ENCODE peak calls at places on chromosome 21, in six cellular contexts. One of them, this sample, is unnamed.
A peak's percentile ranks its signal among the peaks of the same experiment; 100 is the strongest.

GRCh38 chr21:38819051-38819718 is 13.5 kb downstream of the ETS2 start:
- DNase-seq in HCT116: no peak
- DNase-seq in Peyer's patch: no peak
- DNase-seq in astrocyte of the spinal cord: no peak
- DNase-seq in suprapubic skin: no peak
- DNase-seq in left ventricle myocardium inferior: no peak
- DNase-seq in this sample: no peak

GRCh38 chr21:41045534-41046268 is 122.3 kb upstream of the BACE2 start:
- DNase-seq in HCT116: no peak
- DNase-seq in Peyer's patch: no peak
- DNase-seq in astrocyte of the spinal cord: no peak
- DNase-seq in suprapubic skin: no peak
- DNase-seq in left ventricle myocardium inferior: no peak
- DNase-seq in this sample: no peak

GRCh38 chr21:32599146-32599925 is 12.8 kb downstream of the CFAP298 start:
- DNase-seq in HCT116: no peak
- DNase-seq in Peyer's patch: no peak
- DNase-seq in astrocyte of the spinal cord: peak; percentile 23
- DNase-seq in suprapubic skin: no peak
- DNase-seq in left ventricle myocardium inferior: no peak
- DNase-seq in this sample: no peak

GRCh38 chr21:25614441-25614840 is 7.2 kb upstream of the MRPL39 start:
- DNase-seq in HCT116: no peak
- DNase-seq in Peyer's patch: no peak
- DNase-seq in astrocyte of the spinal cord: no peak
- DNase-seq in suprapubic skin: no peak
- DNase-seq in left ventricle myocardium inferior: no peak
- DNase-seq in this sample: no peak

GRCh38 chr21:32520885-32521735 is 64.2 kb downstream of the TCP10L start:
- DNase-seq in HCT116: no peak
- DNase-seq in Peyer's patch: peak; percentile 57
- DNase-seq in astrocyte of the spinal cord: peak; percentile 91
- DNase-seq in suprapubic skin: peak; percentile 90
- DNase-seq in left ventricle myocardium inferior: peak; percentile 94
- DNase-seq in this sample: no peak

GRCh38 chr21:37460196-37460595 is 93.6 kb downstream of the DYRK1A start:
- DNase-seq in HCT116: no peak
- DNase-seq in Peyer's patch: no peak
- DNase-seq in astrocyte of the spinal cord: no peak
- DNase-seq in suprapubic skin: no peak
- DNase-seq in left ventricle myocardium inferior: no peak
- DNase-seq in this sample: no peak

GRCh38 chr21:25039461-25040380 is 567.6 kb downstream of the MRPL39 start:
- DNase-seq in HCT116: no peak
- DNase-seq in Peyer's patch: no peak
- DNase-seq in astrocyte of the spinal cord: peak; percentile 65
- DNase-seq in suprapubic skin: no peak
- DNase-seq in left ventricle myocardium inferior: no peak
- DNase-seq in this sample: no peak

GRCh38 chr21:37907076-37907475 is 9.2 kb downstream of the KCNJ6 start:
- DNase-seq in HCT116: no peak
- DNase-seq in Peyer's patch: no peak
- DNase-seq in astrocyte of the spinal cord: no peak
- DNase-seq in suprapubic skin: no peak
- DNase-seq in left ventricle myocardium inferior: no peak
- DNase-seq in this sample: no peak

GRCh38 chr21:17829472-17829871 is 10.3 kb upstream of the C21orf91 start:
- DNase-seq in HCT116: no peak
- DNase-seq in Peyer's patch: no peak
- DNase-seq in astrocyte of the spinal cord: peak; percentile 15
- DNase-seq in suprapubic skin: no peak
- DNase-seq in left ventricle myocardium inferior: no peak
- DNase-seq in this sample: no peak

GRCh38 chr21:25670726-25671125 is 31.7 kb downstream of the JAM2 start:
- DNase-seq in HCT116: no peak
- DNase-seq in Peyer's patch: no peak
- DNase-seq in astrocyte of the spinal cord: peak; percentile 5
- DNase-seq in suprapubic skin: no peak
- DNase-seq in left ventricle myocardium inferior: no peak
- DNase-seq in this sample: no peak

GRCh38 chr21:26909972-26910371 is 56.9 kb downstream of the ADAMTS5 start:
- DNase-seq in HCT116: no peak
- DNase-seq in Peyer's patch: no peak
- DNase-seq in astrocyte of the spinal cord: peak; percentile 5
- DNase-seq in suprapubic skin: no peak
- DNase-seq in left ventricle myocardium inferior: no peak
- DNase-seq in this sample: no peak

GRCh38 chr21:14058566-14058965 is 152.2 kb downstream of the LIPI start:
- DNase-seq in HCT116: no peak
- DNase-seq in Peyer's patch: no peak
- DNase-seq in astrocyte of the spinal cord: no peak
- DNase-seq in suprapubic skin: no peak
- DNase-seq in left ventricle myocardium inferior: no peak
- DNase-seq in this sample: no peak

GRCh38 chr21:37449302-37449937 is 82.8 kb downstream of the DYRK1A start:
- DNase-seq in HCT116: no peak
- DNase-seq in Peyer's patch: no peak
- DNase-seq in astrocyte of the spinal cord: no peak
- DNase-seq in suprapubic skin: no peak
- DNase-seq in left ventricle myocardium inferior: no peak
- DNase-seq in this sample: no peak

GRCh38 chr21:32347887-32348450 is 44.8 kb downstream of the URB1 start:
- DNase-seq in HCT116: no peak
- DNase-seq in Peyer's patch: no peak
- DNase-seq in astrocyte of the spinal cord: no peak
- DNase-seq in suprapubic skin: peak; percentile 64
- DNase-seq in left ventricle myocardium inferior: no peak
- DNase-seq in this sample: no peak

GRCh38 chr21:14968821-14969220 is 96.0 kb downstream of the NRIP1 start:
- DNase-seq in HCT116: no peak
- DNase-seq in Peyer's patch: no peak
- DNase-seq in astrocyte of the spinal cord: no peak
- DNase-seq in suprapubic skin: no peak
- DNase-seq in left ventricle myocardium inferior: no peak
- DNase-seq in this sample: no peak

GRCh38 chr21:26412831-26413329 is 160.2 kb downstream of the CYYR1 start:
- DNase-seq in HCT116: no peak
- DNase-seq in Peyer's patch: no peak
- DNase-seq in astrocyte of the spinal cord: no peak
- DNase-seq in suprapubic skin: no peak
- DNase-seq in left ventricle myocardium inferior: no peak
- DNase-seq in this sample: no peak

GRCh38 chr21:14453339-14453738 is 70.4 kb upstream of the HSPA13 start:
- DNase-seq in HCT116: no peak
- DNase-seq in Peyer's patch: no peak
- DNase-seq in astrocyte of the spinal cord: no peak
- DNase-seq in suprapubic skin: no peak
- DNase-seq in left ventricle myocardium inferior: no peak
- DNase-seq in this sample: no peak

GRCh38 chr21:14531927-14532326 is 14.2 kb downstream of the SAMSN1 start:
- DNase-seq in HCT116: no peak
- DNase-seq in Peyer's patch: no peak
- DNase-seq in astrocyte of the spinal cord: no peak
- DNase-seq in suprapubic skin: no peak
- DNase-seq in left ventricle myocardium inferior: no peak
- DNase-seq in this sample: no peak

GRCh38 chr21:31554511-31555022 is 104.9 kb upstream of the SOD1 start:
- DNase-seq in HCT116: peak; percentile 39
- DNase-seq in Peyer's patch: no peak
- DNase-seq in astrocyte of the spinal cord: peak; percentile 63
- DNase-seq in suprapubic skin: no peak
- DNase-seq in left ventricle myocardium inferior: no peak
- DNase-seq in this sample: no peak

GRCh38 chr21:31977816-31978215 is 105.0 kb downstream of the HUNK start:
- DNase-seq in HCT116: no peak
- DNase-seq in Peyer's patch: no peak
- DNase-seq in astrocyte of the spinal cord: no peak
- DNase-seq in suprapubic skin: no peak
- DNase-seq in left ventricle myocardium inferior: no peak
- DNase-seq in this sample: no peak

DNA sequence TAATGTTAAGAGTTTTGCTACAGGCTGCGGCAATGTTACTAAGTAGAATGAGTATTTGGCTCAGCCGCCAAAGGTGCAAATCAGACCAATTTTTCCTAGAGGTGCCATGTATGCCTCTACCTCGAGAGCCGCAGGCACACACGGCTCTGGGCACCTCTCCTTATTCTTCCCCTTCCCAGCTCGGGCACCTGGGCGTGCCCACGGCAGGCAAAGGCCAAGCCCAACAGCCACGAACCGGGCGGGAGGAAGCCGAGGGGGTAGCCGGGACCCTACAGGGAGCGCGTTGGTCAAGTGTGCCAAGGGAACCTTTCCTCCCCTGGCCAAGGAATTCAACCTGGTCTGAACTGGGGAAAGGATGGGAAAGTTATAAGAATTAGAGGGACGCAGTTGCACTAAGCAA is 31.0 kb downstream of the LRRC3 start:
- DNase-seq in HCT116: no peak
- DNase-seq in Peyer's patch: no peak
- DNase-seq in astrocyte of the spinal cord: no peak
- DNase-seq in suprapubic skin: no peak
- DNase-seq in left ventricle myocardium inferior: no peak
- DNase-seq in this sample: no peak
- TF ChIP-seq CTCF in HCT116: no peak
- TF ChIP-seq CTCF in Peyer's patch: no peak
- TF ChIP-seq CTCF in astrocyte of the spinal cord: no peak
- TF ChIP-seq CTCF in suprapubic skin: no peak
- TF ChIP-seq CTCF in left ventricle myocardium inferior: no peak
- TF ChIP-seq CTCF in this sample: no peak

DNA sequence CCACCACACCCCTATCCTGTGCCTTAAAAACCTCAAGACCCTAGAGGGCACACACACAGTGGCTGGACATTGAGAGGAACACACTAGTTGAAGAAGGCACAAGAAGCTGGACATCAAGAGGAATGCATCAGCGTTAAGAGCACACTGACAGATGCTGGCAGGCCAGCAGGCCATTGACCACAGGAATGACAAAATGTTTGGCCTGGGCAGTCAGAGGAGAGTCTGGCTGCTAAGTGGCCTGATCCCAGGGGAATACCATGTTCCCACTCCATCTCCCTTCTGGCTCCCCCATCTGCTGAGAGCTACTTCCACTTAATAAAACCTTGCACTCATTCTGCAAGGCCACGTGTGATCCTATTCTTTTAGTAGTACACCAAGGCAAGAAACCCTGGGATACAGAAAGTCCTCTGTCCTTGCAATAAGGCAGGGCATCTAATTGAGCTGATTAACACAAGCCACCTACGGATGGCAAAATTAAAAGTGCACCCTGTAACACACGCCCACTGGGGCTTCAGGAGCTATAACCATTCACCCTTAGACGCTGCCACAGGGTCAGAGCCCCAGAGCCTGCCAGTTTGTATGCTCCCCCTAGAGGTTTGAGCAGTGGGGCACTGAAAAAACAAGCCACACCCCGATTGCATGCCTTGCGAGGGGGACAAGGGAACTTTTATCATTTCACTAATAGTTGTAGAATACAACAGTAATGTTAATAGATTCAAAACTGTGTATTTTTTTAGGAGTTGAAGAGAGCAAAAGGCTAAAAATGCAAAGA is 1216.1 kb upstream of the NCAM2 start:
- DNase-seq in HCT116: no peak
- DNase-seq in Peyer's patch: no peak
- DNase-seq in astrocyte of the spinal cord: no peak
- DNase-seq in suprapubic skin: no peak
- DNase-seq in left ventricle myocardium inferior: no peak
- DNase-seq in this sample: no peak
- TF ChIP-seq CTCF in HCT116: no peak
- TF ChIP-seq CTCF in Peyer's patch: no peak
- TF ChIP-seq CTCF in astrocyte of the spinal cord: no peak
- TF ChIP-seq CTCF in suprapubic skin: no peak
- TF ChIP-seq CTCF in left ventricle myocardium inferior: no peak
- TF ChIP-seq CTCF in this sample: no peak

GRCh38 chr21:36260030-36260787 is 59.8 kb upstream of the MORC3 start:
- DNase-seq in HCT116: peak; percentile 24
- DNase-seq in Peyer's patch: no peak
- DNase-seq in astrocyte of the spinal cord: peak; percentile 84
- DNase-seq in suprapubic skin: no peak
- DNase-seq in left ventricle myocardium inferior: no peak
- DNase-seq in this sample: no peak

GRCh38 chr21:36254106-36254941 is 65.7 kb upstream of the MORC3 start:
- DNase-seq in HCT116: no peak
- DNase-seq in Peyer's patch: no peak
- DNase-seq in astrocyte of the spinal cord: no peak
- DNase-seq in suprapubic skin: no peak
- DNase-seq in left ventricle myocardium inferior: no peak
- DNase-seq in this sample: no peak

GRCh38 chr21:36255650-36256047 is 64.3 kb upstream of the MORC3 start:
- DNase-seq in HCT116: no peak
- DNase-seq in Peyer's patch: no peak
- DNase-seq in astrocyte of the spinal cord: no peak
- DNase-seq in suprapubic skin: no peak
- DNase-seq in left ventricle myocardium inferior: no peak
- DNase-seq in this sample: no peak

GRCh38 chr21:36260802-36261201 is 59.2 kb upstream of the MORC3 start:
- DNase-seq in HCT116: no peak
- DNase-seq in Peyer's patch: no peak
- DNase-seq in astrocyte of the spinal cord: no peak
- DNase-seq in suprapubic skin: no peak
- DNase-seq in left ventricle myocardium inferior: no peak
- DNase-seq in this sample: no peak

DNA sequence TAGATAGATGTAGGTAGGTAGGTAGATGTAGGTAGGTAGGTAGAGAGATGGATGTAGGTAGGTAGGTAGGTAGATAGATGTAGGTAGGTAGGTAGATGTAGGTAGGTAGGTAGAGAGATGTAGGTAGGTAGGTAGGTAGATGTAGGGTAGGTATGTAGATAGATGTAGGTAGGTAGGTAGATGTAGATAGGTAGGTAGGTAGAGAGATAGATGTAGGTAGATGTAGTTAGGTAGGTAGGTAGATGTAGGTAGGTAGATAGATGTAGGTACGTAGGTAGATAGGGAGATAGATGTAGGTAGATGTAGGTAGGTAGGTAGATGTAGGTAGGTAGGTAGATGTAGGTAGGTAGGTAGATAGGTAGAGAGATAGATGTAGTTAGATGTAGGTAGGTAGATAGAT is 62.3 kb upstream of the MORC3 start:
- DNase-seq in HCT116: no peak
- DNase-seq in Peyer's patch: no peak
- DNase-seq in astrocyte of the spinal cord: no peak
- DNase-seq in suprapubic skin: no peak
- DNase-seq in left ventricle myocardium inferior: no peak
- DNase-seq in this sample: no peak
- TF ChIP-seq CTCF in HCT116: no peak
- TF ChIP-seq CTCF in Peyer's patch: no peak
- TF ChIP-seq CTCF in astrocyte of the spinal cord: no peak
- TF ChIP-seq CTCF in suprapubic skin: no peak
- TF ChIP-seq CTCF in left ventricle myocardium inferior: no peak
- TF ChIP-seq CTCF in this sample: no peak

DNA sequence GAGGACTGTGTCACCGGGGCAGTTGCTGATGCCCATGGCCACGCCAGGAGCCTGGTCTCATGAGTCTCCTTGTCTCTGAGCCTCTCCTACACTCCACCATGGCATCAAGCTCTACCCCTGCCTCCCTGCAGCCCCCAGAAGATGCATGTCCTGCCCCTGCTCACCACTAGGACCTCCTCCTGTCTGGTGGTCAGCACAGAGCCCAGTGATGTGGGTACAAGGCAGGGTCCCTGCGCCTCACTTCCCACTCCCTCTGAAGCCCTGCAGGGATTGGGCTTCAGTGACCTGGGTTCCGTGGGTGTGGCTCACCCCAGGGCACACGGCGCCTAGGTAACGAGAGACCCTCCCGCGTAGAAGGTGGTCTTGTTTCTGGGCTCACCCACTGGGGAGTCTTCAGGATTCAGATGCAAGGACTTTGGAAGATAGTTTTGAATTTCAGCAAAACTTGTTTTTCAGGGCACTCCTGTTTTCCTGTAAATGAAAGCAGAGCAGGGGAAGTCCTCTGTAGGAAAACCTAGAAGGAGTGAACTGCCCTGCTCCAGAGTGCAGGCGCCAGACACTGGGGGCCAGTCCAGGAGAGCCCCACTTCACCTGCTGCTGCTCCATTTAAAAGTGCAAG is 2.8 kb downstream of the COL18A1 start:
- DNase-seq in HCT116: no peak
- DNase-seq in Peyer's patch: no peak
- DNase-seq in astrocyte of the spinal cord: no peak
- DNase-seq in suprapubic skin: no peak
- DNase-seq in left ventricle myocardium inferior: peak; percentile 15
- DNase-seq in this sample: no peak
- TF ChIP-seq CTCF in HCT116: no peak
- TF ChIP-seq CTCF in Peyer's patch: no peak
- TF ChIP-seq CTCF in astrocyte of the spinal cord: no peak
- TF ChIP-seq CTCF in suprapubic skin: no peak
- TF ChIP-seq CTCF in left ventricle myocardium inferior: no peak
- TF ChIP-seq CTCF in this sample: no peak

This sample was measured in D721Med.